ENCODE peak calls at places on chromosome 14, in five cellular contexts. J, Q, G, P and Y are unnamed samples.
A peak's percentile ranks its signal among the peaks of the same experiment; 100 is the strongest.

GRCh38 chr14:54976316-54976715 is 50.6 kb downstream of the WDHD1 start:
- DNase-seq in J (no peak), Q (no peak), G (no peak), P (no peak), Y (no peak)

GRCh38 chr14:100132161-100132902 is 27.1 kb downstream of the DEGS2 start:
- DNase-seq in J (no peak), Q (no peak), G (peak; percentile 75), P (peak; percentile 54), Y (no peak)

GRCh38 chr14:100813291-100813690 is 12.6 kb upstream of the MEG3 start:
- DNase-seq in J (no peak), Q (no peak), G (no peak), P (no peak), Y (no peak)

GRCh38 chr14:24913026-24913425 is 136.9 kb downstream of the STXBP6 start:
- DNase-seq in J (no peak), Q (no peak), G (no peak), P (no peak), Y (no peak)

GRCh38 chr14:83085725-83086124 is 1552.1 kb upstream of the SEL1L start:
- DNase-seq in J (no peak), Q (no peak), G (no peak), P (no peak), Y (no peak)

GRCh38 chr14:56145965-56146364 is 27.8 kb downstream of the PELI2 start:
- DNase-seq in J (no peak), Q (no peak), G (no peak), P (no peak), Y (no peak)

GRCh38 chr14:77582511-77582910 is 33.9 kb downstream of the SPTLC2 start:
- DNase-seq in J (no peak), Q (no peak), G (no peak), P (no peak), Y (no peak)

GRCh38 chr14:95320076-95320895 is 578 bp upstream of the CLMN start:
- DNase-seq in J (no peak), Q (peak; percentile 27), G (peak; percentile 50), P (peak; percentile 83), Y (no peak)

GRCh38 chr14:23430733-23431105 is 4.7 kb downstream of the MYH7 start:
- DNase-seq in J (no peak), Q (peak; percentile 21), G (no peak), P (no peak), Y (no peak)

GRCh38 chr14:77965919-77966435 is 166.1 kb downstream of the ADCK1 start:
- DNase-seq in J (no peak), Q (no peak), G (no peak), P (peak; percentile 85), Y (peak; percentile 13)

GRCh38 chr14:100822921-100823320 is 3.0 kb upstream of the MEG3 start:
- DNase-seq in J (no peak), Q (no peak), G (no peak), P (no peak), Y (peak; percentile 38)

GRCh38 chr14:100739306-100739705 is 12.6 kb downstream of the DLK1 start:
- DNase-seq in J (no peak), Q (no peak), G (peak; percentile 5), P (no peak), Y (no peak)

GRCh38 chr14:22095845-22096510 is 422.4 kb upstream of the OR4E1 start:
- DNase-seq in J (no peak), Q (no peak), G (no peak), P (no peak), Y (no peak)

GRCh38 chr14:100587248-100587762 is at the start of gene BEGAIN:
- DNase-seq in J (no peak), Q (no peak), G (no peak), P (no peak), Y (no peak)

GRCh38 chr14:42229294-42229693 is 622.6 kb downstream of the LRFN5 start:
- DNase-seq in J (no peak), Q (no peak), G (no peak), P (peak; percentile 20), Y (no peak)

GRCh38 chr14:28763914-28764848 is 2.4 kb upstream of the FOXG1 start:
- DNase-seq in J (no peak), Q (no peak), G (no peak), P (no peak), Y (no peak)

GRCh38 chr14:21476526-21476924 is 234 bp downstream of the RAB2B start:
- DNase-seq in J (peak; percentile 69), Q (peak; percentile 85), G (peak; percentile 86), P (peak; percentile 97), Y (peak; percentile 93)

GRCh38 chr14:88013750-88014349 is 8.9 kb downstream of the GPR65 start:
- DNase-seq in J (peak; percentile 55), Q (peak; percentile 63), G (peak; percentile 39), P (no peak), Y (peak; percentile 76)

GRCh38 chr14:59705866-59706265 is 129.3 kb upstream of the CCDC175 start:
- DNase-seq in J (no peak), Q (no peak), G (no peak), P (no peak), Y (no peak)

GRCh38 chr14:54568821-54569591 is 2.1 kb downstream of the SAMD4A start:
- DNase-seq in J (no peak), Q (peak; percentile 39), G (peak; percentile 32), P (no peak), Y (no peak)

GRCh38 chr14:21668377-21668776 is 5.2 kb downstream of the OR4E1 start:
- DNase-seq in J (no peak), Q (no peak), G (no peak), P (no peak), Y (no peak)

GRCh38 chr14:72513994-72514659 is 379.8 kb downstream of the DPF3 start:
- DNase-seq in J (no peak), Q (no peak), G (no peak), P (no peak), Y (no peak)

GRCh38 chr14:80606347-80606772 is 335.2 kb downstream of the CEP128 start:
- DNase-seq in J (no peak), Q (no peak), G (no peak), P (no peak), Y (no peak)

GRCh38 chr14:54207075-54207474 is 189.7 kb upstream of the CDKN3 start:
- DNase-seq in J (no peak), Q (no peak), G (no peak), P (no peak), Y (no peak)

GRCh38 chr14:74871819-74872218 is 4.1 kb downstream of the PROX2 start:
- DNase-seq in J (no peak), Q (no peak), G (no peak), P (no peak), Y (no peak)

GRCh38 chr14:72924332-72924731 is 1.9 kb upstream of the DCAF4 start:
- DNase-seq in J (no peak), Q (peak; percentile 49), G (no peak), P (no peak), Y (peak; percentile 37)

GRCh38 chr14:94213021-94213420 is 38.9 kb downstream of the PPP4R4 start:
- DNase-seq in J (no peak), Q (no peak), G (no peak), P (no peak), Y (no peak)

GRCh38 chr14:103070971-103071542 is 13.0 kb upstream of the LBHD2 start:
- DNase-seq in J (no peak), Q (no peak), G (no peak), P (peak; percentile 88), Y (no peak)

GRCh38 chr14:92653162-92653651 is 95.2 kb downstream of the LGMN start:
- DNase-seq in J (no peak), Q (no peak), G (no peak), P (no peak), Y (no peak)

GRCh38 chr14:55107766-55108554 is 21.1 kb upstream of the LGALS3 start:
- DNase-seq in J (peak; percentile 72), Q (peak; percentile 91), G (peak; percentile 93), P (peak; percentile 91), Y (peak; percentile 75)

GRCh38 chr14:65173973-65174693 is 71.8 kb upstream of the MAX start:
- DNase-seq in J (no peak), Q (no peak), G (peak; percentile 24), P (no peak), Y (no peak)
- TF ChIP-seq POLR2A in J (no peak), Q (no peak), G (no peak), P (no peak), Y (no peak)

GRCh38 chr14:38948576-38948975 is 154.5 kb downstream of the SEC23A start:
- DNase-seq in J (no peak), Q (no peak), G (no peak), P (no peak), Y (no peak)
- H3K27ac ChIP-seq in J (peak overlapping the region; percentile 71), Q (no peak overlapping the region), G (no peak overlapping the region), P (no peak overlapping the region), Y (no peak overlapping the region)

GRCh38 chr14:69226178-69226577 is 33.8 kb upstream of the GALNT16 start:
- DNase-seq in J (no peak), Q (peak; percentile 10), G (no peak), P (no peak), Y (no peak)

GRCh38 chr14:69232388-69232787 is 27.6 kb upstream of the GALNT16 start:
- DNase-seq in J (no peak), Q (no peak), G (no peak), P (no peak), Y (no peak)

GRCh38 chr14:69231486-69231885 is 28.5 kb upstream of the GALNT16 start:
- DNase-seq in J (no peak), Q (no peak), G (no peak), P (no peak), Y (no peak)

GRCh38 chr14:69224946-69225345 is 33.6 kb downstream of the EXD2 start:
- DNase-seq in J (no peak), Q (no peak), G (no peak), P (no peak), Y (no peak)

DNA sequence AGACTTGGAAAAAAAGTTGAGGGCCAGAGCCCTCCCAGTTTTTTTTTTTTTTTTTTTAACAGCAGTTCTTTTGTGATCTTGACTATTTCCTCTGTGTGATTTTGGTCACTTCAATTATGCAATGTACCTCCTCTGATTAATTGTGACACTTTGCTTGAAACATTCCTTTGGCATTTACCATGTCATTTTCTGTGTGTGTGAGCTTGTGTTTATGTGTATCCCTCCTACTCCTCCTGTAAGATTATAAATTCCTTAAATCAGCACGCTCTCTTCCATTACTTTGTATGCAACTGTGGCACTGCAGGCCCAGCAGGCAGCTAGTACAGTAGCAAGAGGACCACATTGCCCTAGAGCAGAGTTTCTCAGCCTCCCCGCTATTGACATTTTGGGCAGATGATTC is 33.2 kb upstream of the GALNT16 start:
- DNase-seq in J (no peak), Q (no peak), G (no peak), P (no peak), Y (no peak)
- TF ChIP-seq POLR2A in J (no peak), Q (no peak), G (no peak), P (no peak), Y (no peak)

DNA sequence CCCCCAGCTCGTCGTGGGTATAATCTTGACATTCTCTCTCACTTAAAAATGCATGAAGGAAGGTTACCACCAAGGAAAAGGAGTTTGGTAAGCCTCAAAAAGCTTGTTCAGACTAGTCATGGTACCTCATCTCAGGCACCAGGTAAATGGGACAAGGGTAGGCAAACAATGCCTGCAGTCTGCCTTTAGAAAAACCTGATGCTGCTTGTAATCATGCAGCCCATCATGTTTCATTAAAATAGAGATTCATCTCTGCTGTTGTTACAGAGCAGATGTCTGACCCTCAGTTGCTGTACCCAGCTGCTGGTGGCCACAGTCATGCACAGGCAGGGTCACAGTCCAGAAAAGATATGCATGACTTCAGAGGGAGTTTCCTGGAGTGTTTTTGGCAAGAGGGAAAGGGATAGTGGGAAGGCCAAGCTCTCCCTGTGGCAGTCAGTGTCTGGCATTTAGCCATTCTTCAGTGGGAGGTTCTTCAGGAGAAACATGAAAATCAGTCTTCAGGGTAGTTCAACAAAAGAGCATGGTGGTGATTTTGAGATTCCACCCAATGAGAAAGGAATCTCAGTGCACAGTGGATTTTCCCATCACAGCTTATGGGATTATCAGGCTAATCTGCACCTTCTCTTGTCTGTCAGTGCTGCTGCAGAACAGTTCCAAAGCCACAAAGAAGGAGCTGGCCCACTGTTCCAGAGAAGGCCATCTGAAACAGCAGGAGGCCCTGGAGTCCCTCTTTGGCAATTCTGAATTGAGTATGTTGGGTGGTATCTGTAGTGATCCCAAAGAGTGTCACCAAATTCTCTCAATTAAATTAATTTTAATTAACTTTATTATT is 202.7 kb upstream of the FRMD6 start:
- DNase-seq in J (no peak), Q (peak; percentile 53), G (no peak), P (no peak), Y (peak; percentile 48)
- H3K27ac ChIP-seq in J (no peak overlapping the region), Q (no peak overlapping the region), G (peak overlapping the region; percentile 24), P (no peak overlapping the region), Y (peak overlapping the region; percentile 33)